ENCODE peak calls at places on chromosomes 11 and 22, in seven cellular contexts. Y is GM23248, A is left ventricle myocardium inferior, N is Panc1, S is SJSA1, T is HCT116, X is esophagus squamous epithelium. J is an unnamed sample. For H3K4me1, the result is how much of the 10 kb centered on the place peaks cover.

GRCh38 chr11:64772318-64773018 is 5.9 kb downstream of the SF1 start:
- DNase-seq in X (no peak), Y (peak), T (no peak), N (no peak), A (no peak), S (no peak), J (no peak)

GRCh38 chr11:67372232-67372992 is 986 bp downstream of the CLCF1 start:
- DNase-seq in T (no peak), A (no peak), N (no peak), S (no peak), Y (peak), X (no peak), J (peak)

GRCh38 chr11:72789493-72790131 is 4.2 kb downstream of the STARD10 start:
- DNase-seq in X (no peak), T (no peak), A (peak), S (no peak), N (no peak), Y (peak), J (peak)

GRCh38 chr11:57425565-57426438 is 1.1 kb downstream of the SLC43A3 start:
- DNase-seq in A (peak), Y (peak), X (no peak), N (no peak), S (no peak), T (no peak), J (peak)

GRCh38 chr22:19420321-19420720 is 11.2 kb downstream of the HIRA start:
- DNase-seq in S (no peak), X (no peak), Y (no peak), T (no peak), A (no peak), N (no peak), J (no peak)

GRCh38 chr11:22539851-22540376 is 85.7 kb downstream of the FANCF start:
- DNase-seq in X (no peak), Y (peak), S (no peak), T (no peak), N (no peak), A (no peak), J (no peak)

GRCh38 chr22:37922177-37922576 is 16.1 kb downstream of the MICALL1 start:
- DNase-seq in T (no peak), N (no peak), S (no peak), X (no peak), Y (no peak), A (no peak), J (no peak)

GRCh38 chr22:44445731-44446130 is 52.3 kb downstream of the RTL6 start:
- DNase-seq in Y (no peak), A (no peak), T (no peak), S (no peak), N (no peak), X (no peak), J (no peak)

GRCh38 chr11:32454993-32455392 is 19.7 kb upstream of the WT1 start:
- DNase-seq in N (no peak), T (no peak), X (no peak), A (no peak), Y (no peak), S (no peak), J (no peak)

GRCh38 chr22:50084085-50084484 is 1.1 kb downstream of the MLC1 start:
- DNase-seq in X (no peak), A (no peak), S (no peak), Y (no peak), N (no peak), T (no peak), J (no peak)

GRCh38 chr11:65170058-65170534 is at the start of gene SPDYC:
- DNase-seq in S (no peak), A (no peak), Y (no peak), T (peak), N (no peak), X (no peak), J (peak)

GRCh38 chr22:27667121-27667843 is 134.3 kb downstream of the MN1 start:
- DNase-seq in N (no peak), Y (no peak), S (no peak), A (no peak), X (no peak), T (no peak), J (peak)

GRCh38 chr11:114377612-114378267 is 22.6 kb downstream of the C11orf71 start:
- DNase-seq in T (no peak), N (no peak), X (no peak), Y (peak), A (no peak), S (peak), J (no peak)

GRCh38 chr22:35705141-35705540 is 12.5 kb upstream of the APOL5 start:
- DNase-seq in A (no peak), T (no peak), S (peak), Y (peak), N (no peak), X (no peak), J (no peak)

GRCh38 chr22:23215294-23216204 is 35.2 kb downstream of the BCR start:
- DNase-seq in X (no peak), N (no peak), S (peak), T (no peak), Y (peak), A (no peak), J (peak)

GRCh38 chr22:20258584-20259335 is 9.4 kb downstream of the RTN4R start:
- DNase-seq in Y (no peak), N (no peak), X (no peak), S (no peak), A (no peak), T (no peak), J (no peak)

GRCh38 chr11:116928845-116929244 is 91.4 kb upstream of the APOA1 start:
- DNase-seq in T (no peak), A (no peak), N (no peak), X (no peak), S (no peak), Y (no peak), J (no peak)

GRCh38 chr11:116930586-116930985 is 93.2 kb upstream of the APOA1 start:
- DNase-seq in N (no peak), A (no peak), Y (no peak), S (no peak), X (no peak), T (no peak), J (no peak)

GRCh38 chr11:116931206-116931953 is 94.0 kb upstream of the APOA1 start:
- DNase-seq in A (no peak), Y (peak), T (no peak), N (no peak), S (peak), X (no peak), J (peak)

GRCh38 chr11:116929393-116930090 is 92.1 kb upstream of the APOA1 start:
- DNase-seq in X (no peak), S (no peak), N (no peak), T (no peak), A (no peak), Y (peak), J (no peak)

DNA sequence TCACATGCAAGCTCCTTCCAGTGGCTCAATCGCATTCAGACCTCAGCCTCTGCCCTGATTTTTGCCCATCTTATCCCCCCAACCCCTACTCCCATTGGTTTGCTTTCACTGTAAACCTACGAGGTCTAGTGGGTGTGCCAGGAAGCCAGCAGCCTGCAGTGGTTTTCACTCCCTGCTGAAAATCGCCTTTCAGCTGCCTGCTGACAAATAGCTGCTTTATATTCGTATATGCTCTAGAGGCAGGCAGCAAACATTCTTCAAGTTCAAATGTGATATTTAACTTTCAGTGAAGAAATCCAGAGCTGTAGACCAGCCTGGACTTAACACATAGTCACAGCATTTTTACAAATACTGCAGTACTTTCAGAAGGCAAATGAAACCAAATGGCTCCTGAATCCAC is 92.8 kb upstream of the APOA1 start:
- DNase-seq in T (no peak), X (no peak), Y (peak), A (no peak), S (no peak), N (no peak), J (peak)
- H3K4me1 ChIP-seq in T (under half), X (under half), Y (under half), A (half or more), S (under half), N (under half), J (under half)

GRCh38 chr11:2794947-2795346 is 90.6 kb downstream of the CDKN1C start:
- DNase-seq in Y (no peak), T (no peak), A (no peak), N (no peak), X (no peak), S (no peak), J (peak)

GRCh38 chr11:2794419-2794795 is 91.2 kb downstream of the CDKN1C start:
- DNase-seq in Y (no peak), X (no peak), N (no peak), S (no peak), A (peak), T (no peak), J (peak)

GRCh38 chr11:2792376-2793250 is 92.8 kb upstream of the KCNQ1OT1 start:
- DNase-seq in A (peak), X (no peak), N (no peak), S (no peak), T (no peak), Y (no peak), J (peak)

GRCh38 chr11:2795491-2795991 is 90.0 kb downstream of the CDKN1C start:
- DNase-seq in T (no peak), A (no peak), X (no peak), Y (no peak), N (no peak), S (no peak), J (peak)

GRCh38 chr11:2793781-2794418 is 91.7 kb downstream of the CDKN1C start:
- DNase-seq in S (no peak), T (no peak), Y (no peak), N (no peak), X (no peak), A (peak), J (peak)
- H3K4me1 ChIP-seq in S (under half), T (under half), Y (under half), N (under half), X (under half), A (under half), J (under half)

GRCh38 chr11:19394525-19395016 is 153.8 kb upstream of the E2F8 start:
- DNase-seq in X (no peak), S (no peak), N (no peak), Y (no peak), T (no peak), A (no peak), J (no peak)
- H3K4me1 ChIP-seq in X (under half), S (under half), N (under half), Y (under half), T (under half), A (under half), J (under half)

DNA sequence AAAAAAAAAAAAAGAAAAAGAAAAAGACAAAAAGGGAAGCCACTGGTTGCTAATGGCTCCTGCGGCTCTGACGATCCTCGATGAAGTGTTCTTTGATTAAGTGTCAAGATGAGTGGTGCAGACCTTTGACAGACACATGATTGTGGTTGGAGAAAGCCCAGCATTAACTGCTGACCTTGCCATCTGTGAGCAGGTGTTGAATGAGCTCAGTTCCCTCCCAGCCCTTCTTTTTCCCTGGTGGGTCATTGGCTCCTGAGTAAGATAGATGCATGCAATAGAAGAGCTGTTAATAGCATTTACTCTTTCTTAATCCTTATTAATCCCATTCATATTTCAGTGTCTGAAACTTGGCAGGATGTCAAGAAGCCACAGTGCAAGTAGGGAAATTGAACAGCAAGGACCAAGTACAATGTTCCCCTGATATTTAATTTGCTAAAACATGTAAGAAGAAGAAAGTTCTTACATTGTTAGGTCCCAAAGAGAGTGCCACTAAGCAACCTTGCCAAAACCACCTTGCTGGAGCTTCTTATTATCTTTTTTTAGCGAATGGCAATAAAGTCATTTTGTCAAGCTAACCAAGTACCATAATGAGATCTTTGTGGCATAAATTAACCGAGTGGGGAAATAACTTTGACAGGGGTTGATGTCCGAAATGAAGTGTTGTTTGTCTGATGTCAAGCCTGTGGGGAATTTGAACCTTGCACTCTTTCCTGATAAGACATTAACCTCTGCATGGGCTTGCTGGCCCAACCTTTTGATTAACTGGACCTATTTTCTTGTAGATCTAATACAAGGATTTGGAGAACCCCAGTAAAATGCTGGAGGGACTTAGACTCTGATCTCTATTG is 113.7 kb downstream of the PTPRJ start:
- DNase-seq in S (no peak), T (no peak), A (no peak), N (no peak), Y (no peak), X (no peak), J (no peak)
- H3K4me1 ChIP-seq in S (under half), T (under half), A (under half), N (under half), Y (under half), X (under half), J (under half)